ENCODE peak calls at places on chromosomes 16 and 17, in nine cellular contexts. Z is cardiac muscle cell, G is body of pancreas, I is AG10803, F is choroid plexus epithelial cell, W is esophagus squamous epithelium, N is RWPE1, H is foreskin fibroblast, J is ascending aorta. V is an unnamed sample.
A peak's percentile ranks its signal among the peaks of the same experiment; 100 is the strongest.

GRCh38 chr17:76816590-76817135 is 51.5 kb upstream of the MGAT5B start:
- DNase-seq in Z (peak; percentile 70), W (no peak), H (peak; percentile 73), I (peak; percentile 45), N (peak; percentile 50), G (peak; percentile 15), J (no peak), F (peak; percentile 76), V (peak; percentile 36)

GRCh38 chr17:11094377-11094776 is 146.6 kb upstream of the SHISA6 start:
- DNase-seq in I (no peak), F (no peak), Z (no peak), H (no peak), G (no peak), W (no peak), N (no peak), J (no peak), V (no peak)

GRCh38 chr16:1788095-1788707 is 5.3 kb downstream of the IGFALS start:
- DNase-seq in F (no peak), W (no peak), N (no peak), Z (no peak), G (no peak), I (no peak), J (peak; percentile 57), H (no peak), V (no peak)

GRCh38 chr17:67628580-67629013 is 89.1 kb upstream of the NOL11 start:
- DNase-seq in H (peak; percentile 13), I (no peak), G (peak; percentile 27), W (no peak), N (no peak), Z (peak; percentile 38), J (no peak), F (peak; percentile 22), V (no peak)

GRCh38 chr16:71358464-71359031 is at the start of gene CALB2:
- DNase-seq in F (peak; percentile 52), W (no peak), I (peak; percentile 42), G (peak; percentile 74), N (peak; percentile 62), H (peak; percentile 82), Z (peak; percentile 70), J (peak; percentile 75), V (peak; percentile 17)

GRCh38 chr16:30352488-30353401 is 2.4 kb downstream of the CD2BP2 start:
- DNase-seq in J (no peak), W (no peak), H (no peak), N (no peak), Z (no peak), I (no peak), G (no peak), F (no peak), V (no peak)

GRCh38 chr17:5587431-5588032 is 3.2 kb upstream of the NLRP1 start:
- DNase-seq in W (no peak), N (peak; percentile 67), G (peak; percentile 43), F (peak; percentile 86), H (peak; percentile 87), Z (peak; percentile 87), J (peak; percentile 71), I (peak; percentile 72), V (peak; percentile 71)

GRCh38 chr16:24974859-24975258 is 40.3 kb downstream of the ARHGAP17 start:
- DNase-seq in N (no peak), F (no peak), J (peak; percentile 9), G (no peak), Z (no peak), H (no peak), W (no peak), I (no peak), V (no peak)

GRCh38 chr17:61750656-61751055 is 112.7 kb downstream of the BRIP1 start:
- DNase-seq in N (no peak), W (no peak), I (no peak), G (no peak), F (no peak), H (no peak), Z (no peak), J (no peak), V (no peak)

GRCh38 chr16:66924527-66925321 is 611 bp downstream of the RRAD start:
- DNase-seq in I (no peak), W (no peak), N (no peak), J (no peak), F (no peak), H (peak; percentile 58), G (no peak), Z (no peak), V (no peak)

GRCh38 chr17:61309857-61310256 is 89.8 kb upstream of the TBX2 start:
- DNase-seq in H (peak; percentile 90), I (peak; percentile 82), Z (peak; percentile 68), G (no peak), N (peak; percentile 44), J (peak; percentile 13), W (no peak), F (peak; percentile 77), V (peak; percentile 90)

GRCh38 chr16:69381231-69381630 is 4.6 kb downstream of the TERF2 start:
- DNase-seq in F (no peak), H (no peak), N (no peak), G (no peak), I (no peak), W (no peak), J (no peak), Z (no peak), V (no peak)

GRCh38 chr17:50758524-50758923 is 8.8 kb downstream of the ANKRD40CL start:
- DNase-seq in F (no peak), J (no peak), G (no peak), H (peak; percentile 12), N (no peak), W (no peak), Z (no peak), I (no peak), V (no peak)

GRCh38 chr17:17784599-17785264 is 52.1 kb downstream of the SREBF1 start:
- DNase-seq in W (no peak), N (no peak), Z (no peak), G (no peak), H (peak; percentile 45), J (no peak), F (peak; percentile 52), I (no peak), V (no peak)

GRCh38 chr17:75652934-75653549 is 13.9 kb downstream of the RECQL5 start:
- DNase-seq in W (no peak), F (peak; percentile 62), N (peak; percentile 26), I (no peak), G (no peak), Z (peak; percentile 36), H (peak; percentile 39), J (no peak), V (no peak)

GRCh38 chr16:67235816-67236547 is 9.1 kb downstream of the TMEM208 start:
- DNase-seq in Z (no peak), F (no peak), N (no peak), I (no peak), J (no peak), H (no peak), G (no peak), W (no peak), V (no peak)

GRCh38 chr17:49513616-49514373 is 18.7 kb downstream of the NGFR start:
- DNase-seq in G (peak; percentile 35), I (no peak), W (no peak), J (no peak), H (no peak), Z (no peak), N (no peak), F (no peak), V (no peak)

GRCh38 chr16:24036614-24037013 is 200.8 kb downstream of the PRKCB start:
- DNase-seq in G (peak; percentile 33), J (no peak), H (peak; percentile 62), N (peak; percentile 76), F (peak; percentile 61), I (peak; percentile 40), Z (peak; percentile 61), W (no peak), V (peak; percentile 41)

GRCh38 chr16:85543536-85543935 is 69.6 kb upstream of the GSE1 start:
- DNase-seq in G (no peak), Z (no peak), I (no peak), F (no peak), W (no peak), H (no peak), N (no peak), J (no peak), V (no peak)

GRCh38 chr16:9836118-9836736 is 346.0 kb downstream of the GRIN2A start:
- DNase-seq in J (no peak), G (peak; percentile 22), W (no peak), N (peak; percentile 45), Z (peak; percentile 1), I (peak; percentile 16), H (peak; percentile 63), F (peak; percentile 7), V (no peak)

GRCh38 chr17:7144203-7144602 is 29.6 kb upstream of the ASGR2 start:
- DNase-seq in N (no peak), W (no peak), F (no peak), Z (no peak), H (no peak), J (no peak), G (no peak), I (no peak), V (no peak)

GRCh38 chr16:49575352-49576172 is 202.0 kb downstream of the C16orf78 start:
- DNase-seq in H (no peak), F (no peak), N (no peak), W (peak; percentile 17), G (no peak), I (no peak), Z (peak; percentile 26), J (peak; percentile 70), V (no peak)

DNA sequence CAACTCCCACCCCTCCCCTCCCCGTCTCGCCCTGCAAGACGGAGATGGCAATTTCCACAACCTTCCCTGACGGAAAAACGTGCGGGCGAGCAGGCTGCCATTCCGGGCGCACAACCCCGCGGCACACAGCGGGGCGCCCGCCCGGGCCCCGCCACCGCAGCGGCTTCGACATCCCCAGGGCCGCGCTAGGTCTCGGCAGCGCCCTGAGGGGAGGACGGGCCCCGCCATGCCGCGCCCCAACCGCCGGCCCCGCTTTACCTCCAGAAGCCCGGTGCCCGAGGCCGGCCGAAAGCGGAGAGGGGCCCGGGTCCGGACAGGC is 547 bp downstream of the CDIP1 start:
- DNase-seq in H (peak; percentile 40), W (no peak), J (no peak), F (no peak), I (no peak), N (peak; percentile 32), G (no peak), Z (peak; percentile 25), V (no peak)
- TF ChIP-seq CTCF in H (no peak), W (no peak), J (no peak), F (no peak), I (no peak), N (no peak), G (no peak), Z (no peak), V (no peak)

GRCh38 chr16:89257281-89257731 is 39.8 kb downstream of the ZNF778 start:
- DNase-seq in W (no peak), Z (peak; percentile 31), J (no peak), F (peak; percentile 21), I (no peak), H (peak; percentile 42), G (no peak), N (no peak), V (no peak)
- TF ChIP-seq CTCF in W (no peak), Z (no peak), J (no peak), F (no peak), I (no peak), H (no peak), G (no peak), N (no peak), V (no peak)

GRCh38 chr17:30600062-30600829 is 123.0 kb downstream of the GOSR1 start:
- DNase-seq in J (peak; percentile 87), F (peak; percentile 73), H (peak; percentile 90), N (peak; percentile 88), G (peak; percentile 81), W (peak; percentile 25), Z (peak; percentile 83), I (peak; percentile 76), V (peak; percentile 62)
- TF ChIP-seq CTCF in J (peak; percentile 47), F (peak; percentile 69), H (peak; percentile 64), N (peak; percentile 77), G (peak; percentile 40), W (peak; percentile 40), Z (peak; percentile 61), I (peak; percentile 71), V (peak; percentile 70)

GRCh38 chr17:38557836-38558750 is 47.7 kb downstream of the SRCIN1 start:
- DNase-seq in H (peak; percentile 97), F (peak; percentile 94), G (peak; percentile 94), W (peak; percentile 25), I (peak; percentile 90), J (peak; percentile 93), Z (peak; percentile 96), N (peak; percentile 95), V (peak; percentile 90)
- TF ChIP-seq CTCF in H (peak; percentile 93), F (peak; percentile 89), G (peak; percentile 91), W (peak; percentile 98), I (peak; percentile 84), J (peak; percentile 90), Z (peak; percentile 92), N (peak; percentile 97), V (peak; percentile 91)

V was measured in HFFc6.